ENCODE peak calls at places on chromosomes 3 and 15, in five cellular contexts. L is CD4-positive, CD25-positive, alpha-beta regulatory T cell; U is OCI-LY7; G is GDM1; M is activated T-cell treated with anti-CD3 and anti-CD28 coated beads for 48 hours. D is an unnamed sample.

GRCh38 chr3:171829841-171830559 is 13.1 kb upstream of the TMEM212 start:
- DNase-seq in U (peak; percentile 4), M (no peak), G (no peak), L (no peak), D (peak; percentile 39)

GRCh38 chr3:185988080-185988815 is 50.4 kb upstream of the TRA2B start:
- DNase-seq in M (no peak), G (no peak), U (no peak), L (no peak), D (no peak)

GRCh38 chr3:140529558-140529957 is 148.3 kb upstream of the TRIM42 start:
- DNase-seq in L (no peak), M (no peak), G (no peak), U (no peak), D (no peak)

GRCh38 chr15:94563455-94563854 is 332.1 kb downstream of the MCTP2 start:
- DNase-seq in G (no peak), U (no peak), M (no peak), L (no peak), D (no peak)

GRCh38 chr3:137325934-137326333 is 368.2 kb downstream of the IL20RB start:
- DNase-seq in U (no peak), L (no peak), G (no peak), M (no peak), D (no peak)

GRCh38 chr15:48149858-48150257 is 28.2 kb downstream of the MYEF2 start:
- DNase-seq in G (no peak), U (no peak), L (no peak), M (no peak), D (no peak)

GRCh38 chr15:70023769-70024491 is 73.8 kb downstream of the TLE3 start:
- DNase-seq in G (no peak), M (no peak), L (no peak), U (no peak), D (peak; percentile 57)

GRCh38 chr3:194536883-194537637 is 50.3 kb upstream of the ATP13A3 start:
- DNase-seq in L (no peak), G (no peak), U (no peak), M (no peak), D (peak; percentile 81)

GRCh38 chr3:2099028-2099671 is 484 bp downstream of the CNTN4 start:
- DNase-seq in L (no peak), M (no peak), G (no peak), U (no peak), D (no peak)

GRCh38 chr15:33160054-33160453 is 34.5 kb downstream of the FMN1 start:
- DNase-seq in L (no peak), M (no peak), G (no peak), U (peak; percentile 5), D (peak; percentile 13)

GRCh38 chr3:50567386-50568182 is at the start of gene C3orf18:
- DNase-seq in M (peak; percentile 96), G (peak; percentile 64), L (peak; percentile 93), U (peak; percentile 93), D (peak; percentile 95)

GRCh38 chr3:4571690-4572334 is 78.7 kb downstream of the ITPR1 start:
- DNase-seq in U (peak; percentile 45), L (no peak), M (no peak), G (no peak), D (no peak)

GRCh38 chr15:44500555-44500954 is 36.4 kb upstream of the EIF3J start:
- DNase-seq in M (no peak), U (no peak), L (no peak), G (no peak), D (no peak)

GRCh38 chr15:38017721-38018120 is 83.3 kb downstream of the TMCO5A start:
- DNase-seq in G (no peak), L (no peak), U (no peak), M (no peak), D (no peak)

GRCh38 chr15:81254277-81255265 is 57.9 kb downstream of the IL16 start:
- DNase-seq in G (no peak), L (no peak), U (no peak), M (no peak), D (no peak)

GRCh38 chr3:150365132-150365604 is 42.9 kb upstream of the TSC22D2 start:
- DNase-seq in L (no peak), G (no peak), U (no peak), M (no peak), D (no peak)

D was measured in RPMI8226.